ENCODE peak calls at places on chromosomes 3 and 15, in five cellular contexts. One of them, this sample, is unnamed.

GRCh38 chr3:25677121-25677520 is 12.4 kb upstream of the TOP2B start:
- DNase-seq in ascending aorta: no peak
- DNase-seq in HCT116: no peak
- DNase-seq in left lung: no peak
- DNase-seq in osteoblast: no peak
- DNase-seq in this sample: no peak

GRCh38 chr15:66040211-66040892 is 171.1 kb downstream of the RAB11A start:
- DNase-seq in left lung: no peak
- DNase-seq in osteoblast: no peak
- DNase-seq in HCT116: no peak
- DNase-seq in ascending aorta: no peak
- DNase-seq in this sample: no peak

GRCh38 chr3:195407511-195408409 is 35.1 kb downstream of the ACAP2 start:
- DNase-seq in HCT116: no peak
- DNase-seq in ascending aorta: no peak
- DNase-seq in left lung: no peak
- DNase-seq in osteoblast: no peak
- DNase-seq in this sample: no peak

GRCh38 chr3:108914774-108915641 is 38.7 kb downstream of the GUCA1C start:
- DNase-seq in left lung: peak; percentile 37
- DNase-seq in osteoblast: peak; percentile 73
- DNase-seq in HCT116: peak; percentile 69
- DNase-seq in ascending aorta: no peak
- DNase-seq in this sample: no peak

GRCh38 chr3:81816473-81817260 is 55.2 kb upstream of the GBE1 start:
- DNase-seq in HCT116: no peak
- DNase-seq in left lung: no peak
- DNase-seq in osteoblast: no peak
- DNase-seq in ascending aorta: no peak
- DNase-seq in this sample: no peak

GRCh38 chr15:31145271-31145911 is 43.9 kb upstream of the TRPM1 start:
- DNase-seq in osteoblast: no peak
- DNase-seq in HCT116: no peak
- DNase-seq in ascending aorta: no peak
- DNase-seq in left lung: no peak
- DNase-seq in this sample: no peak

GRCh38 chr3:46420931-46421330 is 13.9 kb downstream of the CCRL2 start:
- DNase-seq in HCT116: no peak
- DNase-seq in osteoblast: no peak
- DNase-seq in left lung: no peak
- DNase-seq in ascending aorta: no peak
- DNase-seq in this sample: no peak

GRCh38 chr15:33153548-33153947 is 41.0 kb downstream of the FMN1 start:
- DNase-seq in HCT116: no peak
- DNase-seq in ascending aorta: no peak
- DNase-seq in osteoblast: no peak
- DNase-seq in left lung: no peak
- DNase-seq in this sample: no peak

GRCh38 chr3:11195721-11196332 is 41.5 kb downstream of the HRH1 start:
- DNase-seq in osteoblast: peak; percentile 41
- DNase-seq in HCT116: no peak
- DNase-seq in ascending aorta: no peak
- DNase-seq in left lung: no peak
- DNase-seq in this sample: no peak

GRCh38 chr3:170307998-170308398 is 49.5 kb upstream of the SKIL start:
- DNase-seq in HCT116: no peak
- DNase-seq in osteoblast: peak; percentile 42
- DNase-seq in ascending aorta: no peak
- DNase-seq in left lung: peak; percentile 44
- DNase-seq in this sample: peak; percentile 51

GRCh38 chr3:141240290-141241247 is 8.9 kb downstream of the PXYLP1 start:
- DNase-seq in ascending aorta: no peak
- DNase-seq in HCT116: no peak
- DNase-seq in left lung: no peak
- DNase-seq in osteoblast: no peak
- DNase-seq in this sample: no peak

GRCh38 chr3:196662711-196663571 is 23.4 kb downstream of the NRROS start:
- DNase-seq in HCT116: no peak
- DNase-seq in osteoblast: peak; percentile 74
- DNase-seq in ascending aorta: no peak
- DNase-seq in left lung: no peak
- DNase-seq in this sample: no peak

GRCh38 chr15:96626936-96627577 is 296.6 kb downstream of the NR2F2 start:
- DNase-seq in ascending aorta: no peak
- DNase-seq in left lung: no peak
- DNase-seq in HCT116: no peak
- DNase-seq in osteoblast: no peak
- DNase-seq in this sample: peak; percentile 44

GRCh38 chr3:23709987-23710386 is 95.8 kb upstream of the UBE2E1 start:
- DNase-seq in ascending aorta: no peak
- DNase-seq in osteoblast: no peak
- DNase-seq in left lung: no peak
- DNase-seq in HCT116: no peak
- DNase-seq in this sample: no peak

GRCh38 chr3:56758539-56758981 is 43.2 kb downstream of the ARHGEF3 start:
- DNase-seq in osteoblast: peak; percentile 94
- DNase-seq in ascending aorta: no peak
- DNase-seq in HCT116: peak; percentile 66
- DNase-seq in left lung: peak; percentile 70
- DNase-seq in this sample: peak; percentile 55

GRCh38 chr15:100334456-100334855 is 7.3 kb downstream of the ADAMTS17 start:
- DNase-seq in HCT116: no peak
- DNase-seq in osteoblast: no peak
- DNase-seq in left lung: no peak
- DNase-seq in ascending aorta: no peak
- DNase-seq in this sample: no peak

GRCh38 chr3:71010731-71011455 is 572.6 kb downstream of the FOXP1 start:
- DNase-seq in ascending aorta: no peak
- DNase-seq in left lung: no peak
- DNase-seq in HCT116: no peak
- DNase-seq in osteoblast: no peak
- DNase-seq in this sample: no peak

GRCh38 chr3:43894176-43895049 is 203.7 kb downstream of the ABHD5 start:
- DNase-seq in HCT116: peak; percentile 22
- DNase-seq in osteoblast: peak; percentile 93
- DNase-seq in left lung: no peak
- DNase-seq in ascending aorta: no peak
- DNase-seq in this sample: peak; percentile 64

GRCh38 chr15:84681822-84682221 is 23.8 kb upstream of the NMB start:
- DNase-seq in HCT116: no peak
- DNase-seq in osteoblast: no peak
- DNase-seq in ascending aorta: no peak
- DNase-seq in left lung: no peak
- DNase-seq in this sample: no peak

GRCh38 chr3:4633078-4634004 is 140.2 kb downstream of the ITPR1 start:
- DNase-seq in osteoblast: peak; percentile 74
- DNase-seq in left lung: no peak
- DNase-seq in HCT116: peak; percentile 37
- DNase-seq in ascending aorta: no peak
- DNase-seq in this sample: no peak

GRCh38 chr3:169772951-169773816 is at the start of gene MYNN:
- DNase-seq in left lung: peak; percentile 93
- DNase-seq in osteoblast: peak; percentile 86
- DNase-seq in ascending aorta: peak; percentile 74
- DNase-seq in HCT116: peak; percentile 73
- DNase-seq in this sample: peak; percentile 94

GRCh38 chr15:96109820-96110219 is 220.7 kb upstream of the NR2F2 start:
- DNase-seq in osteoblast: no peak
- DNase-seq in ascending aorta: no peak
- DNase-seq in left lung: no peak
- DNase-seq in HCT116: no peak
- DNase-seq in this sample: no peak

GRCh38 chr3:11948331-11948730 is 55.9 kb upstream of the SYN2 start:
- DNase-seq in HCT116: no peak
- DNase-seq in left lung: no peak
- DNase-seq in ascending aorta: no peak
- DNase-seq in osteoblast: no peak
- DNase-seq in this sample: no peak

GRCh38 chr3:71504250-71505036 is 79.1 kb downstream of the FOXP1 start:
- DNase-seq in ascending aorta: no peak
- DNase-seq in HCT116: peak; percentile 15
- DNase-seq in osteoblast: peak; percentile 86
- DNase-seq in left lung: no peak
- DNase-seq in this sample: no peak

GRCh38 chr15:68815598-68815997 is 5.1 kb downstream of the ANP32A start:
- DNase-seq in left lung: no peak
- DNase-seq in osteoblast: no peak
- DNase-seq in HCT116: no peak
- DNase-seq in ascending aorta: no peak
- DNase-seq in this sample: no peak
- H3K27ac ChIP-seq in left lung: no peak overlapping the region
- H3K27ac ChIP-seq in osteoblast: no peak overlapping the region
- H3K27ac ChIP-seq in HCT116: no peak overlapping the region
- H3K27ac ChIP-seq in ascending aorta: no peak overlapping the region
- H3K27ac ChIP-seq in this sample: peak overlapping the region; percentile 99

GRCh38 chr15:41462396-41462795 is 31.3 kb upstream of the ITPKA start:
- DNase-seq in HCT116: no peak
- DNase-seq in left lung: no peak
- DNase-seq in ascending aorta: no peak
- DNase-seq in osteoblast: no peak
- DNase-seq in this sample: no peak

GRCh38 chr15:41464889-41465580 is 28.6 kb upstream of the ITPKA start:
- DNase-seq in left lung: no peak
- DNase-seq in osteoblast: no peak
- DNase-seq in ascending aorta: no peak
- DNase-seq in HCT116: no peak
- DNase-seq in this sample: no peak

GRCh38 chr15:41465822-41466421 is 27.8 kb upstream of the ITPKA start:
- DNase-seq in left lung: no peak
- DNase-seq in osteoblast: peak; percentile 85
- DNase-seq in ascending aorta: no peak
- DNase-seq in HCT116: peak; percentile 45
- DNase-seq in this sample: no peak

GRCh38 chr15:41466711-41467110 is 27.0 kb upstream of the ITPKA start:
- DNase-seq in ascending aorta: no peak
- DNase-seq in osteoblast: no peak
- DNase-seq in left lung: no peak
- DNase-seq in HCT116: no peak
- DNase-seq in this sample: no peak
- H3K36me3 ChIP-seq in ascending aorta: peaks cover 70% of the 10 kb centered on the region
- H3K36me3 ChIP-seq in osteoblast: peaks cover 43% of the 10 kb centered on the region
- H3K36me3 ChIP-seq in left lung: no peaks in the 10 kb centered on the region
- H3K36me3 ChIP-seq in HCT116: peaks cover 10% of the 10 kb centered on the region
- H3K36me3 ChIP-seq in this sample: peaks cover 69% of the 10 kb centered on the region

DNA sequence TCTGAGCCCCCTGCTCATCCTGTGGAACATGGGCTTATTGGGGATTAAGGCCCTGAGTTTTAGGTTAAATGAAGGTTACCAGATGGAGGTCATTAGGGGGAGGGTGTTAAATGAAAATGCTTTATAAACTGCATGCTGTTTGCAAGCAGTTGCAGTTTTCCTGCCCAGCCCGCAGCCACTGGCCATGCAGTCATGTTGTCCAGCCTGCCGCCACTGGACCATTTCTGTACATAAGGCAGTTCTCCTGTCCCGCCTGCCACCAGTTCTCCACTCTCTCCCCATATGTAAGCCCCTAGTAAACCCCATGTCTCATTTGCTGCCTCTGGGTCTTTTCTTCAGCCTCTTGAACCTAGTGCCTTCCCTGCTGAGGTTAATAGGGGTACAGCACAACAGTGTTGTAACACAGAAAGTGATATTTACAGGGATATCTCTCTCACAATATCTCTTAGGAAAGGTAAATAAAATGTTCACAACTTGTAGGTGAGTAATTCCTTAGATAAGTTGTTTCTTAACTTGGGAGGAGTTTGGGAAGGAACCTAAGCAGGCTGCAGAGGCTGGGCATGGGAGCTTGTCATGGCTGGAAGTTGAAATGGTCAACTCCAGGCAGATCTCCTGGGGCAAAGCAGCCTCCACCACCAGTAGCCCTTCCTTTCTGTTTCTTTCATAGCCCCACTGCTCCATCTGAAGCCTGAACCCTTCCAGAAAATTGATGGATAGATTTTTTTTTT is 148.2 kb downstream of the CMSS1 start:
- DNase-seq in ascending aorta: no peak
- DNase-seq in HCT116: no peak
- DNase-seq in left lung: no peak
- DNase-seq in osteoblast: no peak
- DNase-seq in this sample: no peak
- H3K27ac ChIP-seq in ascending aorta: peak overlapping the region; percentile 88
- H3K27ac ChIP-seq in HCT116: no peak overlapping the region
- H3K27ac ChIP-seq in left lung: no peak overlapping the region
- H3K27ac ChIP-seq in osteoblast: peak overlapping the region; percentile 61
- H3K27ac ChIP-seq in this sample: no peak overlapping the region

DNA sequence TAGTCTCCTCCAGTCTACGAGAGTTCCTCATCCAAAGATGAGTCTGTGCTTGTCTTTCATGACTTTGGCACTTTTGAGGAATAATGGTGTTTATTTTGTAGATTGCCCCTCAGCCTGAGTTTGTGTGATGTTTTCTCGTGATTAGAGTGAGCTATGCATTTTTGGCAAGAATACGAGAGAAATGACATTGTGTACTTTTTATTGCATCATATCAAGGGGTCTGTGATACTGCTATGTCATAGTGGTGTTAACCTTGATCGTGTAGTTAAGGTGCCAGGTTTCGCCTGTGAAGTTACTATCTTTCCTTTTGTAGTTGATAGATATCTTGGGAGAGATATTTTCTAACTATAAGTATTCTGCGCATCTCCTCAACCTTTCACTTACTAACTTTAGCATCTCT is 18.9 kb downstream of the RSRC1 start:
- DNase-seq in osteoblast: no peak
- DNase-seq in left lung: no peak
- DNase-seq in ascending aorta: no peak
- DNase-seq in HCT116: no peak
- DNase-seq in this sample: no peak
- H3K36me3 ChIP-seq in osteoblast: peaks cover 5% of the 10 kb centered on the region
- H3K36me3 ChIP-seq in left lung: no peaks in the 10 kb centered on the region
- H3K36me3 ChIP-seq in ascending aorta: peaks cover 68% of the 10 kb centered on the region
- H3K36me3 ChIP-seq in HCT116: no peaks in the 10 kb centered on the region
- H3K36me3 ChIP-seq in this sample: peaks cover 36% of the 10 kb centered on the region

GRCh38 chr3:139182598-139182997 is 137.9 kb upstream of the PRR23C start:
- DNase-seq in left lung: no peak
- DNase-seq in osteoblast: no peak
- DNase-seq in ascending aorta: no peak
- DNase-seq in HCT116: no peak
- DNase-seq in this sample: no peak
- H3K27ac ChIP-seq in left lung: no peak overlapping the region
- H3K27ac ChIP-seq in osteoblast: no peak overlapping the region
- H3K27ac ChIP-seq in ascending aorta: no peak overlapping the region
- H3K27ac ChIP-seq in HCT116: no peak overlapping the region
- H3K27ac ChIP-seq in this sample: no peak overlapping the region

GRCh38 chr15:92122259-92122658 is 268.8 kb downstream of the SLCO3A1 start:
- DNase-seq in left lung: no peak
- DNase-seq in ascending aorta: no peak
- DNase-seq in osteoblast: no peak
- DNase-seq in HCT116: no peak
- DNase-seq in this sample: no peak
- H3K36me3 ChIP-seq in left lung: no peaks in the 10 kb centered on the region
- H3K36me3 ChIP-seq in ascending aorta: peaks cover 39% of the 10 kb centered on the region
- H3K36me3 ChIP-seq in osteoblast: no peaks in the 10 kb centered on the region
- H3K36me3 ChIP-seq in HCT116: no peaks in the 10 kb centered on the region
- H3K36me3 ChIP-seq in this sample: peaks cover 47% of the 10 kb centered on the region

GRCh38 chr3:29755416-29755815 is 474.5 kb downstream of the RBMS3 start:
- DNase-seq in ascending aorta: no peak
- DNase-seq in osteoblast: no peak
- DNase-seq in HCT116: no peak
- DNase-seq in left lung: no peak
- DNase-seq in this sample: no peak
- H3K27ac ChIP-seq in ascending aorta: peak overlapping the region; percentile 81
- H3K27ac ChIP-seq in osteoblast: peak overlapping the region; percentile 1
- H3K27ac ChIP-seq in HCT116: no peak overlapping the region
- H3K27ac ChIP-seq in left lung: no peak overlapping the region
- H3K27ac ChIP-seq in this sample: no peak overlapping the region

This sample was measured in lower lobe of right lung.